ENCODE peak calls at places on chromosomes 12 and 14, in eight cellular contexts. G is IMR-90, S is mesenchymal stem cell, V is A549, L is hepatocyte, U is neural progenitor cell, X is trophoblast cell, N is PC-3. C is an unnamed sample.
A peak's percentile ranks its signal among the peaks of the same experiment; 100 is the strongest.

GRCh38 chr14:56196274-56196673 is 78.1 kb downstream of the PELI2 start:
- DNase-seq in G (peak; percentile 74), S (peak; percentile 72), V (no peak), L (no peak), U (no peak), X (no peak), N (no peak), C (no peak)

GRCh38 chr12:64400041-64400440 is 4.2 kb upstream of the XPOT start:
- DNase-seq in G (peak; percentile 68), S (no peak), V (no peak), L (no peak), U (peak; percentile 26), X (no peak), N (no peak), C (no peak)

GRCh38 chr12:2681426-2682205 is 113.2 kb upstream of the FKBP4 start:
- DNase-seq in G (no peak), S (no peak), V (no peak), L (no peak), U (peak; percentile 50), X (no peak), N (no peak), C (no peak)

GRCh38 chr12:69901141-69901900 is 76.3 kb downstream of the MYRFL start:
- DNase-seq in G (no peak), S (no peak), V (no peak), L (no peak), U (no peak), X (peak; percentile 25), N (peak; percentile 7), C (no peak)

GRCh38 chr12:43309845-43310405 is 242.1 kb downstream of the ADAMTS20 start:
- DNase-seq in G (peak; percentile 99), S (peak; percentile 75), V (no peak), L (no peak), U (no peak), X (peak; percentile 84), N (no peak), C (no peak)

GRCh38 chr12:43676183-43676813 is 82.3 kb downstream of the PUS7L start:
- DNase-seq in G (peak; percentile 1), S (no peak), V (peak; percentile 15), L (peak; percentile 8), U (peak; percentile 42), X (peak; percentile 84), N (peak; percentile 60), C (peak; percentile 45)

GRCh38 chr14:77970646-77971045 is 170.7 kb downstream of the ADCK1 start:
- DNase-seq in G (no peak), S (no peak), V (no peak), L (no peak), U (no peak), X (no peak), N (no peak), C (no peak)

GRCh38 chr14:75317148-75317547 is 38.5 kb downstream of the FOS start:
- DNase-seq in G (no peak), S (no peak), V (no peak), L (no peak), U (no peak), X (no peak), N (no peak), C (no peak)

GRCh38 chr12:121626853-121627623 is 708 bp downstream of the ORAI1 start:
- DNase-seq in G (peak; percentile 61), S (peak; percentile 87), V (peak; percentile 68), L (peak; percentile 78), U (peak; percentile 84), X (peak; percentile 78), N (peak; percentile 48), C (peak; percentile 44)

GRCh38 chr14:93160353-93160801 is 24.3 kb downstream of the MOAP1 start:
- DNase-seq in G (no peak), S (no peak), V (peak; percentile 66), L (peak; percentile 30), U (peak; percentile 45), X (peak; percentile 27), N (peak; percentile 64), C (no peak)

GRCh38 chr12:65611396-65611795 is 212.9 kb upstream of the HMGA2 start:
- DNase-seq in G (no peak), S (no peak), V (no peak), L (no peak), U (no peak), X (peak; percentile 88), N (no peak), C (no peak)

GRCh38 chr12:65615091-65615490 is 209.2 kb upstream of the HMGA2 start:
- DNase-seq in G (peak; percentile 98), S (peak; percentile 25), V (no peak), L (peak; percentile 42), U (no peak), X (no peak), N (peak; percentile 5), C (no peak)

GRCh38 chr12:65614259-65614658 is 210.0 kb upstream of the HMGA2 start:
- DNase-seq in G (no peak), S (no peak), V (no peak), L (no peak), U (no peak), X (no peak), N (no peak), C (no peak)

GRCh38 chr12:65613692-65614091 is 210.6 kb upstream of the HMGA2 start:
- DNase-seq in G (peak; percentile 52), S (no peak), V (no peak), L (no peak), U (no peak), X (no peak), N (no peak), C (peak; percentile 57)

DNA sequence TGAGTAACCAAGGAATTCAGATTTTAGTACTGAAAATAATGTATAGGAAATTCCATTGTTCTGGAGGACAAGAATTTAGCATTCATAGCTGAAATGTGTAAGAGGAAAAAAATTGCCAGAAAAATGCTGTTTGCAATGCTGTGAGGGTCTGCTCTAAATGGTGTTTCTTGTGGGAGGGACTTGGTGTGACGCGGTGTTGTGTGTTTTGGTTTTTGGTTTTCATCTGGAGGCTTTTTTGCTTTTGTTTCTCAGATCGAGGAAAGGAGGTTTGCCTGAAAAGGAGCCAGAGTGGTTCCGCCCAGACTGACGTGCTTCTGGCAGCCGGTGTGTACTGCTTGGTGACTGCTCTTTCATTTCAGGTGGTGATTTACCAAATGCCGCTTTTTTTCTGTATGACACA is 211.8 kb upstream of the HMGA2 start:
- DNase-seq in G (no peak), S (no peak), V (no peak), L (no peak), U (no peak), X (peak; percentile 74), N (no peak), C (no peak)
- H3K4me2 ChIP-seq in G (no peak overlapping the region), S (peak overlapping the region; percentile 44), V (no peak overlapping the region), L (no peak overlapping the region), U (no peak overlapping the region), X (peak overlapping the region; percentile 3), N (no peak overlapping the region), C (no peak overlapping the region)

GRCh38 chr14:90402009-90402408 is 5.2 kb downstream of the CALM1 start:
- DNase-seq in G (no peak), S (no peak), V (no peak), L (no peak), U (no peak), X (no peak), N (no peak), C (no peak)

GRCh38 chr14:90405755-90406154 is 8.9 kb downstream of the CALM1 start:
- DNase-seq in G (no peak), S (no peak), V (no peak), L (no peak), U (no peak), X (peak; percentile 9), N (no peak), C (no peak)

GRCh38 chr14:90400904-90401561 is 4.2 kb downstream of the CALM1 start:
- DNase-seq in G (no peak), S (no peak), V (no peak), L (no peak), U (no peak), X (no peak), N (no peak), C (peak; percentile 31)

GRCh38 chr14:90405101-90405500 is 8.3 kb downstream of the CALM1 start:
- DNase-seq in G (no peak), S (no peak), V (no peak), L (no peak), U (no peak), X (peak; percentile 50), N (no peak), C (peak; percentile 11)

GRCh38 chr14:90403065-90403464 is 6.2 kb downstream of the CALM1 start:
- DNase-seq in G (no peak), S (no peak), V (no peak), L (no peak), U (no peak), X (no peak), N (no peak), C (no peak)
- H3K4me2 ChIP-seq in G (no peak overlapping the region), S (no peak overlapping the region), V (no peak overlapping the region), L (no peak overlapping the region), U (no peak overlapping the region), X (no peak overlapping the region), N (no peak overlapping the region), C (no peak overlapping the region)

DNA sequence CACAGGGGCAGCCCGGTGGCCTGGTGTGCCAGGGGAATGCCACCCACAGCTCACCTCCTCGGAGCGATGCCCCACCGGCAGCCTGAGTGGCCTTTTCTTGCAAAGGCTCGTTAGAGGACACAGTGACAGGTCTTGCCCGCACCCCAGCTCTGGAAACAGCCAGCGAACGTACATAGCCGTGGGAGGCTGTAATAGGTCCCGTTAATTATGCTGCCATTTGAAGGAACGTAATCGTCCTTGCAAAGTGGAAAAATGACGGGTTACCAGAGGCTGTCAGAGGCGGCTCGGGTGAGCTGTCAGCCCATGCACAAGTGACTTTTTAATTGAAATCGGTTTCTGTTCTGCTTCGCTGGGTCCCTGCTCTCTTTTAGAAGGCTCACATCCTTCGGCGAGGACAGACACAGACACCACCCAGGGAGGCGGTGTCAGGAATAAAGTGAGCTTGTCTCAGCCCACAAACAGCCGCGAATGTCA is 77.3 kb upstream of the RFLNA start:
- DNase-seq in G (no peak), S (no peak), V (no peak), L (no peak), U (peak; percentile 70), X (no peak), N (no peak), C (no peak)
- H3K4me2 ChIP-seq in G (peak overlapping the region; percentile 46), S (peak overlapping the region; percentile 81), V (no peak overlapping the region), L (peak overlapping the region; percentile 41), U (peak overlapping the region; percentile 46), X (no peak overlapping the region), N (peak overlapping the region; percentile 25), C (no peak overlapping the region)

GRCh38 chr14:25461780-25462179 is 411.8 kb upstream of the STXBP6 start:
- DNase-seq in G (no peak), S (no peak), V (no peak), L (no peak), U (no peak), X (no peak), N (no peak), C (no peak)

GRCh38 chr14:25463475-25463874 is 413.5 kb upstream of the STXBP6 start:
- DNase-seq in G (no peak), S (no peak), V (no peak), L (no peak), U (peak; percentile 8), X (no peak), N (no peak), C (no peak)

GRCh38 chr14:25464078-25464477 is 414.1 kb upstream of the STXBP6 start:
- DNase-seq in G (no peak), S (no peak), V (no peak), L (no peak), U (no peak), X (no peak), N (no peak), C (no peak)

DNA sequence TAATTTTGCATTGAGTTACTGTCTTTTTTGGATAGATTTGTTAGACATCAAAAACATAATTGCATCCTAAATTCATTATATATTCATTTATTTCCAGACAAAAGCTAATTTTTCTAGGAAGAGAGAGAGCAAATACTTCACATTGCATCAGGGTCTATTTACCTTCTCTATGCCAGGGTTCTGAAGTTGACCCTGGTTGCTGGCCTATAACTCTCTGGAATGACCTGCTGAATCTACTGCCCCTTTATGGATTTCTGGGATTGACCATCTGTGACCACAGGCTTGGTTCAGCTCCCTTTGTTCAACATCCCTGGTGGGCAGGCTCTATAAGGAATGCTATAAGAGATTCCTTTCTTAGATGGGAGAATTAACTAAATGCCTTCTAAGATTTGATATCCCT is 414.8 kb upstream of the STXBP6 start:
- DNase-seq in G (no peak), S (no peak), V (no peak), L (no peak), U (no peak), X (no peak), N (no peak), C (no peak)
- H3K4me2 ChIP-seq in G (no peak overlapping the region), S (no peak overlapping the region), V (no peak overlapping the region), L (no peak overlapping the region), U (no peak overlapping the region), X (no peak overlapping the region), N (no peak overlapping the region), C (no peak overlapping the region)

C was measured in HepG2.